ENCODE peak calls at places on chromosomes 3 and 15, in five cellular contexts. O is fibroblast of villous mesenchyme; S is T1000; R is GM23248; N is CD4-positive, alpha-beta memory T cell. T is an unnamed sample.

GRCh38 chr3:8739757-8740508 is 6.3 kb downstream of the CAV3 start:
- DNase-seq in O (peak), S (peak), R (peak), N (no peak), T (no peak)

GRCh38 chr15:49865925-49866757 is 245.3 kb downstream of the DTWD1 start:
- DNase-seq in O (peak), S (peak), R (peak), N (no peak), T (no peak)

GRCh38 chr3:125107861-125108567 is 52.2 kb upstream of the HEG1 start:
- DNase-seq in O (peak), S (no peak), R (peak), N (no peak), T (peak)

GRCh38 chr3:26963356-26963742 is 340.8 kb downstream of the LRRC3B start:
- DNase-seq in O (no peak), S (no peak), R (peak), N (no peak), T (no peak)

GRCh38 chr3:25142609-25143355 is 285.3 kb upstream of the RARB start:
- DNase-seq in O (no peak), S (no peak), R (no peak), N (no peak), T (no peak)

GRCh38 chr15:62509395-62509973 is 344.4 kb upstream of the C2CD4B start:
- DNase-seq in O (no peak), S (no peak), R (no peak), N (no peak), T (no peak)

GRCh38 chr3:37640636-37641375 is 220.9 kb upstream of the CTDSPL start:
- DNase-seq in O (no peak), S (no peak), R (no peak), N (no peak), T (no peak)

GRCh38 chr15:89074402-89075012 is 13.7 kb upstream of the ABHD2 start:
- DNase-seq in O (no peak), S (no peak), R (no peak), N (no peak), T (no peak)

GRCh38 chr15:100770781-100771584 is 108.6 kb upstream of the ALDH1A3 start:
- DNase-seq in O (no peak), S (no peak), R (no peak), N (no peak), T (no peak)

GRCh38 chr3:151234825-151235224 is 31.8 kb upstream of the GPR171 start:
- DNase-seq in O (no peak), S (no peak), R (no peak), N (no peak), T (no peak)